ENCODE peak calls at places on chromosomes 2 and 18, in six cellular contexts. One of them, this sample, is unnamed.

GRCh38 chr2:186276909-186277308 is 209.2 kb upstream of the ZC3H15 start:
- DNase-seq in IMR-90: no peak
- DNase-seq in H9: no peak
- DNase-seq in neuronal stem cell: no peak
- DNase-seq in trophoblast cell: no peak
- DNase-seq in H1: no peak
- DNase-seq in this sample: no peak

GRCh38 chr18:31100598-31101147 is 1.5 kb downstream of the DSC2 start:
- DNase-seq in IMR-90: no peak
- DNase-seq in H9: peak
- DNase-seq in neuronal stem cell: peak
- DNase-seq in trophoblast cell: no peak
- DNase-seq in H1: no peak
- DNase-seq in this sample: peak

GRCh38 chr2:31770718-31771117 is 190.0 kb upstream of the SRD5A2 start:
- DNase-seq in IMR-90: no peak
- DNase-seq in H9: no peak
- DNase-seq in neuronal stem cell: no peak
- DNase-seq in trophoblast cell: no peak
- DNase-seq in H1: peak
- DNase-seq in this sample: no peak

GRCh38 chr2:104408266-104408665 is 445.6 kb upstream of the POU3F3 start:
- DNase-seq in IMR-90: no peak
- DNase-seq in H9: no peak
- DNase-seq in neuronal stem cell: no peak
- DNase-seq in trophoblast cell: no peak
- DNase-seq in H1: no peak
- DNase-seq in this sample: no peak

GRCh38 chr2:176464886-176465564 is 195.8 kb downstream of the MTX2 start:
- DNase-seq in IMR-90: no peak
- DNase-seq in H9: no peak
- DNase-seq in neuronal stem cell: no peak
- DNase-seq in trophoblast cell: no peak
- DNase-seq in H1: no peak
- DNase-seq in this sample: no peak

GRCh38 chr18:35041752-35042379 is 653 bp downstream of the MAPRE2 start:
- DNase-seq in IMR-90: no peak
- DNase-seq in H9: no peak
- DNase-seq in neuronal stem cell: no peak
- DNase-seq in trophoblast cell: no peak
- DNase-seq in H1: no peak
- DNase-seq in this sample: no peak

GRCh38 chr2:237515166-237515565 is 28.1 kb downstream of the MLPH start:
- DNase-seq in IMR-90: no peak
- DNase-seq in H9: no peak
- DNase-seq in neuronal stem cell: no peak
- DNase-seq in trophoblast cell: no peak
- DNase-seq in H1: no peak
- DNase-seq in this sample: no peak

GRCh38 chr2:27123302-27124150 is at the start of gene ABHD1:
- DNase-seq in IMR-90: no peak
- DNase-seq in H9: peak
- DNase-seq in neuronal stem cell: no peak
- DNase-seq in trophoblast cell: peak
- DNase-seq in H1: no peak
- DNase-seq in this sample: peak

GRCh38 chr18:61995547-61996062 is 102.8 kb upstream of the RNF152 start:
- DNase-seq in IMR-90: no peak
- DNase-seq in H9: no peak
- DNase-seq in neuronal stem cell: no peak
- DNase-seq in trophoblast cell: no peak
- DNase-seq in H1: no peak
- DNase-seq in this sample: no peak

GRCh38 chr2:239129147-239129896 is 271.5 kb downstream of the HDAC4 start:
- DNase-seq in IMR-90: peak
- DNase-seq in H9: no peak
- DNase-seq in neuronal stem cell: no peak
- DNase-seq in trophoblast cell: no peak
- DNase-seq in H1: no peak
- DNase-seq in this sample: no peak

GRCh38 chr2:128414351-128414750 is 95.7 kb upstream of the HS6ST1 start:
- DNase-seq in IMR-90: no peak
- DNase-seq in H9: peak
- DNase-seq in neuronal stem cell: no peak
- DNase-seq in trophoblast cell: no peak
- DNase-seq in H1: no peak
- DNase-seq in this sample: no peak

GRCh38 chr2:96391153-96391827 is 55.7 kb downstream of the NCAPH start:
- DNase-seq in IMR-90: no peak
- DNase-seq in H9: no peak
- DNase-seq in neuronal stem cell: no peak
- DNase-seq in trophoblast cell: no peak
- DNase-seq in H1: no peak
- DNase-seq in this sample: no peak

GRCh38 chr2:1033058-1033457 is 82.4 kb downstream of the SNTG2 start:
- DNase-seq in IMR-90: no peak
- DNase-seq in H9: no peak
- DNase-seq in neuronal stem cell: no peak
- DNase-seq in trophoblast cell: no peak
- DNase-seq in H1: no peak
- DNase-seq in this sample: no peak

GRCh38 chr2:54768772-54769428 is 45.4 kb downstream of the EML6 start:
- DNase-seq in IMR-90: no peak
- DNase-seq in H9: no peak
- DNase-seq in neuronal stem cell: no peak
- DNase-seq in trophoblast cell: no peak
- DNase-seq in H1: no peak
- DNase-seq in this sample: no peak

GRCh38 chr2:54767921-54768320 is 44.5 kb downstream of the EML6 start:
- DNase-seq in IMR-90: peak
- DNase-seq in H9: no peak
- DNase-seq in neuronal stem cell: no peak
- DNase-seq in trophoblast cell: no peak
- DNase-seq in H1: no peak
- DNase-seq in this sample: no peak

GRCh38 chr2:54760310-54760709 is 36.8 kb downstream of the EML6 start:
- DNase-seq in IMR-90: no peak
- DNase-seq in H9: no peak
- DNase-seq in neuronal stem cell: no peak
- DNase-seq in trophoblast cell: no peak
- DNase-seq in H1: no peak
- DNase-seq in this sample: no peak

GRCh38 chr2:54763636-54764291 is 40.3 kb downstream of the EML6 start:
- DNase-seq in IMR-90: no peak
- DNase-seq in H9: peak
- DNase-seq in neuronal stem cell: no peak
- DNase-seq in trophoblast cell: peak
- DNase-seq in H1: no peak
- DNase-seq in this sample: no peak
- H2AFZ ChIP-seq in IMR-90: no peak
- H2AFZ ChIP-seq in H9: no peak
- H2AFZ ChIP-seq in neuronal stem cell: peak
- H2AFZ ChIP-seq in trophoblast cell: no peak
- H2AFZ ChIP-seq in H1: no peak
- H2AFZ ChIP-seq in this sample: no peak

GRCh38 chr2:195117036-195117435 is 540.0 kb upstream of the SLC39A10 start:
- DNase-seq in IMR-90: no peak
- DNase-seq in H9: no peak
- DNase-seq in neuronal stem cell: no peak
- DNase-seq in trophoblast cell: no peak
- DNase-seq in H1: no peak
- DNase-seq in this sample: no peak
- H3K18ac ChIP-seq in IMR-90: no peak
- H3K18ac ChIP-seq in H9: no peak
- H3K18ac ChIP-seq in neuronal stem cell: no peak
- H3K18ac ChIP-seq in trophoblast cell: no peak
- H3K18ac ChIP-seq in H1: no peak
- H3K18ac ChIP-seq in this sample: no peak

GRCh38 chr18:7269903-7270302 is 39.0 kb downstream of the LRRC30 start:
- DNase-seq in IMR-90: no peak
- DNase-seq in H9: no peak
- DNase-seq in neuronal stem cell: no peak
- DNase-seq in trophoblast cell: no peak
- DNase-seq in H1: no peak
- DNase-seq in this sample: no peak

GRCh38 chr18:7272268-7273049 is 41.6 kb downstream of the LRRC30 start:
- DNase-seq in IMR-90: peak
- DNase-seq in H9: peak
- DNase-seq in neuronal stem cell: peak
- DNase-seq in trophoblast cell: peak
- DNase-seq in H1: peak
- DNase-seq in this sample: peak

DNA sequence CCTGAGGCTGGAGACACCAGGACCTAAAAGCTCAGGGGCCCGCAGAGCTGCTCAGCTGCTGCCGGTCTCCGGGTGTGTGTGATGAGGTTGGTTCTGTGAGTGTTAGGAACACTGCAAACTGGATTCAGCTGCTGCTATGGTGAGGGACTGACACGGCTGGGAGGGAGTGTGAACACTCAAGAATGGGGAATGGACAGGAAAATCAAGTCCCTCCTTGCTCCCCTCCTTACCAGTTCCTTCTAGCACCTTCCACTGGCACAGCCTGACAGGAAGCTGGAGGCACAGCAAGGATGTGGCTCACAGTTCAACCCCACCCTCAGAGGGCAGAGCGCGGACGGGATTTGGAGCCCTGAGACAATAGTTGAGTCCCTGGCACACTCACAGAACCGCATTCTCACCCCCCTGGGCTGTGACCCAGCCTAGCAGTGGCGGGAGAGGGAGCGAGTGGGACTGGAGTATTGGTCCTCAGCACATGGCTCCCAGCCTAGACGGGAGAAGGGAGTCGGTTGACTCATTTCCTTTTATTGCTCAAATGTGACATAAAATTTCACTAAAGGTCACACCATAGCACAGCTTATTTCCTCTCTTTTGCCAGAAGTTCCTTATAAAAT is 42.5 kb downstream of the LRRC30 start:
- DNase-seq in IMR-90: peak
- DNase-seq in H9: no peak
- DNase-seq in neuronal stem cell: no peak
- DNase-seq in trophoblast cell: no peak
- DNase-seq in H1: no peak
- DNase-seq in this sample: peak
- H2AFZ ChIP-seq in IMR-90: peak
- H2AFZ ChIP-seq in H9: no peak
- H2AFZ ChIP-seq in neuronal stem cell: peak
- H2AFZ ChIP-seq in trophoblast cell: no peak
- H2AFZ ChIP-seq in H1: no peak
- H2AFZ ChIP-seq in this sample: peak

DNA sequence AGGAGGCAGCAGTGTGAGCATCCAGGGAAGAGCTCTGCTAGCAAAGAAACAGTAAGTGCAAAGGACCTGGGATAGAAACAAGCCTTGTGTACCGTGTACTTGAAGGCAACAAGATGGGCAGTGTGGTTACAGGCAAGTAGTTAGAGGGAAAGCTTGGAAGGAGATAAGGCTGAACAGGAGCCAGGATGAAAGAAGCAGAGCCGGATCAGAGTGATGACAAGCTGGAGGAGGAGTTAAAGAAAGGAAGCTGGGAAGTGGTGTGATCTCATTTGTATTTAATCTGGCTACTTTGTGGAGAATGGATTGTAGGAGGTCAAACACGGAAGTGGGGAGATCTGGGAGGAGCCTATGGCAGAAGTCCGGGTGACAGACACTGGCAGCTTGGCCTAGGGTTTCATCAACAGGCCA is 44.7 kb upstream of the VPS54 start:
- DNase-seq in IMR-90: peak
- DNase-seq in H9: peak
- DNase-seq in neuronal stem cell: no peak
- DNase-seq in trophoblast cell: no peak
- DNase-seq in H1: no peak
- DNase-seq in this sample: peak
- H3K18ac ChIP-seq in IMR-90: peak
- H3K18ac ChIP-seq in H9: no peak
- H3K18ac ChIP-seq in neuronal stem cell: no peak
- H3K18ac ChIP-seq in trophoblast cell: no peak
- H3K18ac ChIP-seq in H1: peak
- H3K18ac ChIP-seq in this sample: peak

GRCh38 chr2:28630341-28630740 is 121.3 kb upstream of the PPP1CB start:
- DNase-seq in IMR-90: no peak
- DNase-seq in H9: no peak
- DNase-seq in neuronal stem cell: no peak
- DNase-seq in trophoblast cell: no peak
- DNase-seq in H1: no peak
- DNase-seq in this sample: no peak

GRCh38 chr2:28628987-28629386 is 122.6 kb upstream of the PPP1CB start:
- DNase-seq in IMR-90: no peak
- DNase-seq in H9: no peak
- DNase-seq in neuronal stem cell: no peak
- DNase-seq in trophoblast cell: no peak
- DNase-seq in H1: no peak
- DNase-seq in this sample: no peak

GRCh38 chr2:28626891-28627421 is 124.7 kb upstream of the PPP1CB start:
- DNase-seq in IMR-90: peak
- DNase-seq in H9: no peak
- DNase-seq in neuronal stem cell: no peak
- DNase-seq in trophoblast cell: no peak
- DNase-seq in H1: no peak
- DNase-seq in this sample: peak

GRCh38 chr2:28627722-28628480 is 123.7 kb upstream of the PPP1CB start:
- DNase-seq in IMR-90: peak
- DNase-seq in H9: no peak
- DNase-seq in neuronal stem cell: no peak
- DNase-seq in trophoblast cell: no peak
- DNase-seq in H1: no peak
- DNase-seq in this sample: no peak

GRCh38 chr2:28628506-28628905 is 123.1 kb upstream of the PPP1CB start:
- DNase-seq in IMR-90: no peak
- DNase-seq in H9: no peak
- DNase-seq in neuronal stem cell: no peak
- DNase-seq in trophoblast cell: no peak
- DNase-seq in H1: no peak
- DNase-seq in this sample: no peak
- H2AFZ ChIP-seq in IMR-90: no peak
- H2AFZ ChIP-seq in H9: no peak
- H2AFZ ChIP-seq in neuronal stem cell: no peak
- H2AFZ ChIP-seq in trophoblast cell: no peak
- H2AFZ ChIP-seq in H1: no peak
- H2AFZ ChIP-seq in this sample: no peak

DNA sequence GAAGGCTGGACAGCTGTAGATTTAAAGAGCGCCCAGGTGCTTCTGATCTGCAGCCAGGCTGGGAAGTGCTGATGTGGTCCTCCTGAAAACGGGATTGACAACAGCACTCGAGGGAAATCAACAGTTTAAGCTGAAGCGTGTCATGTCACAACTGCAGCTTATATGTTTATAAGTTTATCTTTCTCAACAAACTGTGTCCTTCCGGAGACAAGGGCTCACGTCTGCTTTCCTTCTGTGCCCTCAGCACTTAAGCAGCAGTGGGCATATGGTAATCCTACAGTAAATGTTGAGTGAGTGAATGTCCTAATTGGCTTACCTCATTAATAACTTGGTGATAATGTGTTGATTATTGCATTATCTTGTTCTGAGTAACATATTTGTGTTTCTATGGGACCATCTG is 671.7 kb upstream of the SOX11 start:
- DNase-seq in IMR-90: no peak
- DNase-seq in H9: no peak
- DNase-seq in neuronal stem cell: no peak
- DNase-seq in trophoblast cell: no peak
- DNase-seq in H1: no peak
- DNase-seq in this sample: no peak
- H3K18ac ChIP-seq in IMR-90: no peak
- H3K18ac ChIP-seq in H9: no peak
- H3K18ac ChIP-seq in neuronal stem cell: no peak
- H3K18ac ChIP-seq in trophoblast cell: no peak
- H3K18ac ChIP-seq in H1: no peak
- H3K18ac ChIP-seq in this sample: no peak

This sample was measured in mesenchymal stem cell.